ENCODE peak calls at places on chromosome 18, in eight cellular contexts. B is IMR-90, O is SK-N-SH, Y is A549, C is HCT116, M is K562, N is HepG2, P is GM12878. A is an unnamed sample.

GRCh38 chr18:3970929-3971328 is 484.2 kb downstream of the DLGAP1 start:
- DNase-seq in P (no peak), M (no peak), Y (no peak), O (no peak), C (no peak), B (no peak), N (no peak), A (no peak)

GRCh38 chr18:55523001-55523400 is 65.0 kb downstream of the TCF4 start:
- DNase-seq in Y (no peak), P (no peak), O (no peak), N (no peak), M (no peak), C (no peak), B (no peak), A (no peak)

GRCh38 chr18:47345996-47346395 is 94.5 kb upstream of the SKOR2 start:
- DNase-seq in C (no peak), Y (no peak), N (no peak), M (no peak), P (no peak), O (no peak), B (no peak), A (no peak)

GRCh38 chr18:3075491-3075890 is 62.5 kb upstream of the LPIN2 start:
- DNase-seq in N (no peak), P (no peak), C (no peak), B (no peak), O (no peak), M (no peak), Y (no peak), A (no peak)

GRCh38 chr18:6367208-6367607 is 47.5 kb downstream of the L3MBTL4 start:
- DNase-seq in C (no peak), B (no peak), M (no peak), Y (no peak), N (no peak), P (no peak), O (no peak), A (no peak)

GRCh38 chr18:76983613-76984051 is 149.0 kb downstream of the MBP start:
- DNase-seq in C (no peak), M (no peak), P (no peak), Y (no peak), N (no peak), B (no peak), O (no peak), A (peak)

GRCh38 chr18:61637319-61637718 is 255.5 kb downstream of the RNF152 start:
- DNase-seq in C (no peak), P (no peak), N (no peak), Y (no peak), O (no peak), M (no peak), B (no peak), A (no peak)

GRCh38 chr18:12038082-12038660 is 55.5 kb upstream of the ANKRD62 start:
- DNase-seq in N (no peak), P (no peak), M (no peak), O (peak), B (no peak), Y (no peak), C (no peak), A (peak)

GRCh38 chr18:45384137-45384998 is 230.9 kb upstream of the SLC14A2 start:
- DNase-seq in M (peak), P (peak), O (peak), N (peak), C (peak), B (peak), Y (peak), A (peak)

GRCh38 chr18:45383228-45383627 is 232.0 kb upstream of the SLC14A2 start:
- DNase-seq in Y (no peak), B (no peak), P (no peak), C (no peak), N (no peak), O (no peak), M (no peak), A (no peak)

DNA sequence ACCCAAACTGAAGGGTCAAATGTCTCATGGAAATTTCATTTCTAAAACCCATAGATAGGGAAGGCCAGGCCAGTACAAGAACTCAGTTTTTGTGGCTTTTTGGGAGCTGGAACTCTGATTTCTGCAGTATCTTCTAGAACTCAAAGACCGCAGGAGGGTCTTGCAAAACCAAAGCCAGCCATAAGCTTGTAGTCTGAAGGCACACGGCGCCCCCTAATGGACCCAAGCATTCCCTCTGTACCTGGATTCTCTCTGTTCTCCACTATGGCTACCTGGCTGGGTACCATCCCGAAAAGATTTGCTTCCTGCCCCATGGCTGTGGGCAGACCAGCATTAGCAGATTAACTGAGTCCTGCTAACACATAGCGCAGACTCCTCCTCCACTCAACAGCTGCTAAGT is 229.0 kb upstream of the SLC14A2 start:
- DNase-seq in Y (no peak), P (no peak), O (peak), B (peak), M (peak), C (no peak), N (peak), A (peak)
- TF ChIP-seq RAD21 in Y (peak), P (peak), O (peak), B (peak), M (peak), C (peak), N (no peak), A (peak)

DNA sequence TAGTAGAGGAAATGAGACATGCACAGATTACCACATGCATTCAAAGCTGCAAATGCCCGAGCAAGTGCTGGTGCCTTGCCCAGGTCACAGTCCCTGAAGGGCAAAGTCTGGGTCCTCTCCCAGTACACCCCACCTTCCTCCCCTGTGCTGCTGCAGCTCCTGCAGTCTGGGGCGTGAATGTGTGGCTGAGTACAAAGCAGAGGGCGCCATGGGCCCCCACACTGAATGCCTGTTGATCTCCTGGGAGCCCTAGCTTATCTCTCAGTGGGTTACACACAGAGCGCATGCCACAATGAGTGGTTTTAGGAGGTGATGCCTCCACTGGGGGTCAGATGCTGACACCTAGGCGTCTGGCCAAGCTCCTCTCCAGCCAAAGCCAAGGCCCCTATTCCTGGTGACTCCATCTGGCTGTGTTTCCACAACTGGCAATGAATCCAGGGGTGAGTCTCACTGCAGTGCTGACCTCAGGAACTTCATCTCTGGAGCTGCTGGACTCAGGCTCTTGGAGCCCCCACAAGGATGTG is 135.4 kb downstream of the CTIF start:
- DNase-seq in O (no peak), Y (no peak), B (peak), P (no peak), M (no peak), N (peak), C (no peak), A (no peak)
- TF ChIP-seq RAD21 in O (no peak), Y (no peak), B (no peak), P (no peak), M (no peak), N (no peak), C (no peak), A (no peak)

GRCh38 chr18:9619056-9619455 is 4.7 kb upstream of the PPP4R1 start:
- DNase-seq in B (no peak), O (no peak), C (no peak), N (no peak), M (no peak), P (no peak), Y (no peak), A (no peak)
- TF ChIP-seq RAD21 in B (no peak), O (no peak), C (no peak), N (no peak), M (no peak), P (no peak), Y (no peak), A (no peak)

GRCh38 chr18:25329783-25330182 is 22.2 kb downstream of the ZNF521 start:
- DNase-seq in N (no peak), P (no peak), O (no peak), Y (no peak), M (no peak), C (no peak), B (no peak), A (no peak)
- TF ChIP-seq RAD21 in N (no peak), P (no peak), O (no peak), Y (no peak), M (no peak), C (no peak), B (no peak), A (no peak)

DNA sequence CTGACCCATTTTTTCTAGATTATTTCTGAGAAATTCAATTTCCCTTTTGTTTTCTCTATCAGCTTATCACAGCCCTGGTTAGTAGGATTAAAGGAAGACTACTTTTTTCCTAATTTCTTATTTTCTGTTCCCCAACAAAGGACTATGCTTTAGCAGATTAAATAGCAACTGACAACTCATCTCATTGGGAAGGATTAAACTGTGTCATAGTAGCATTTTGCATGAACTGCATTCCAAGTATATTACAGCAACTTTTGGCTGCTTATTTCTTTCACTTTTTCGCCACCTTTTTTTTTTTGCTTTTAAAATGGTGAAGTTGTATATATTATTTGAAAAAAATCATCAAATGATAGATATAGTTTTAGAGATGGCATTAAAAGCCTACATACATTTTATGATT is 570.3 kb downstream of the FBXO15 start:
- DNase-seq in M (no peak), C (no peak), Y (no peak), P (no peak), B (peak), O (no peak), N (no peak), A (no peak)
- TF ChIP-seq RAD21 in M (no peak), C (no peak), Y (no peak), P (no peak), B (no peak), O (no peak), N (no peak), A (no peak)

GRCh38 chr18:45326505-45326904 is 288.8 kb upstream of the SLC14A2 start:
- DNase-seq in C (no peak), P (no peak), M (no peak), B (no peak), O (no peak), Y (no peak), N (no peak), A (no peak)

GRCh38 chr18:45330170-45330594 is 285.1 kb upstream of the SLC14A2 start:
- DNase-seq in N (no peak), B (no peak), O (no peak), C (no peak), P (no peak), M (no peak), Y (no peak), A (no peak)

GRCh38 chr18:45325791-45326190 is 289.5 kb upstream of the SLC14A2 start:
- DNase-seq in Y (no peak), P (no peak), O (no peak), B (no peak), N (no peak), M (no peak), C (no peak), A (no peak)

GRCh38 chr18:45328271-45328670 is 287.0 kb upstream of the SLC14A2 start:
- DNase-seq in C (no peak), N (no peak), P (no peak), B (no peak), Y (no peak), M (no peak), O (no peak), A (no peak)

DNA sequence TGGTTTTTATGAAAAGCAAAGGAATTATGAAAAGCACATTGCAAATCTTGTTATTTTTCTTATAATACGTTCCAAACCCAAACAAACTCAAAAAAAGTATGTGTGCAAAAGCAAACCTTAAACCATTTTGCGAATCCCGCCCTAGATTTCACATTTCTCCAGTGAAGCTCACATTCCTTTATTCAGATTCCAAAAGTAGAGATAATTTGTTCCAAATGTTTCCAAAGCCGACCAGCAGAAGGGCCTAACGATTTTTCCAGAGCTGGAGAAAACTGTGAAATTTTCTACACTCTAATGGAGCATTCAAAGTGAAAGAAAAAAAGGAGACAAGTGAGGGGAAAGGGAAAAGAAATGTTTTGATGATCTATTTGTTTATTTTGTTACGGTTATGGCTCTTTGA is 286.5 kb upstream of the SLC14A2 start:
- DNase-seq in B (no peak), Y (no peak), N (no peak), M (no peak), C (no peak), O (no peak), P (no peak), A (no peak)
- TF ChIP-seq RAD21 in B (no peak), Y (no peak), N (no peak), M (no peak), C (no peak), O (no peak), P (no peak), A (no peak)

GRCh38 chr18:79529991-79530390 is 134.3 kb downstream of the NFATC1 start:
- DNase-seq in B (no peak), M (no peak), O (no peak), N (no peak), P (no peak), Y (no peak), C (no peak), A (no peak)

GRCh38 chr18:79531386-79531785 is 135.7 kb downstream of the NFATC1 start:
- DNase-seq in N (no peak), Y (no peak), O (no peak), P (no peak), B (no peak), C (no peak), M (no peak), A (no peak)

GRCh38 chr18:79531926-79532689 is 136.4 kb downstream of the NFATC1 start:
- DNase-seq in O (no peak), N (no peak), C (no peak), P (no peak), Y (no peak), B (peak), M (no peak), A (no peak)

GRCh38 chr18:79529296-79529695 is 133.6 kb downstream of the NFATC1 start:
- DNase-seq in Y (no peak), N (no peak), P (no peak), C (no peak), O (no peak), B (no peak), M (no peak), A (no peak)

DNA sequence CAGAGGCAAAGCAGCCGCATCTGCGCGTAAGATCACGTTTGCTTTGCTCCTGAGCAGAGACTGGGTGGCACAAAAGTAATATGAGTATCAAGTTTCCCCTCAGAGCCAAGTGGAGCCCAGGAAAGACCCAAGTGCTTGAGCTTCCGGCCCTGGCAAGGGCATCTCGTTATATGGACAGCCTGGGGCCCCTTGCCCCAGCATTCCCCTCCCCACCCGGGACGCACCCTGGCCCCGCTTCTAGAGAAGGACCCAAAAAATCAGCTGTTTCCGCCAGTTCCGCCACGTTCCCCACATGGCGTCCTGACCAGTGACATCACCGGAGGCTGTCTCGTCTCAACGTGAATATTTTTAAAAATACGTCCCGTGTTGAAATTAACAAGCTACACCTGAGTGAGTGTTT is 135.1 kb downstream of the NFATC1 start:
- DNase-seq in B (no peak), Y (no peak), C (no peak), M (no peak), O (no peak), P (no peak), N (no peak), A (no peak)
- TF ChIP-seq RAD21 in B (no peak), Y (no peak), C (no peak), M (no peak), O (no peak), P (no peak), N (no peak), A (no peak)

DNA sequence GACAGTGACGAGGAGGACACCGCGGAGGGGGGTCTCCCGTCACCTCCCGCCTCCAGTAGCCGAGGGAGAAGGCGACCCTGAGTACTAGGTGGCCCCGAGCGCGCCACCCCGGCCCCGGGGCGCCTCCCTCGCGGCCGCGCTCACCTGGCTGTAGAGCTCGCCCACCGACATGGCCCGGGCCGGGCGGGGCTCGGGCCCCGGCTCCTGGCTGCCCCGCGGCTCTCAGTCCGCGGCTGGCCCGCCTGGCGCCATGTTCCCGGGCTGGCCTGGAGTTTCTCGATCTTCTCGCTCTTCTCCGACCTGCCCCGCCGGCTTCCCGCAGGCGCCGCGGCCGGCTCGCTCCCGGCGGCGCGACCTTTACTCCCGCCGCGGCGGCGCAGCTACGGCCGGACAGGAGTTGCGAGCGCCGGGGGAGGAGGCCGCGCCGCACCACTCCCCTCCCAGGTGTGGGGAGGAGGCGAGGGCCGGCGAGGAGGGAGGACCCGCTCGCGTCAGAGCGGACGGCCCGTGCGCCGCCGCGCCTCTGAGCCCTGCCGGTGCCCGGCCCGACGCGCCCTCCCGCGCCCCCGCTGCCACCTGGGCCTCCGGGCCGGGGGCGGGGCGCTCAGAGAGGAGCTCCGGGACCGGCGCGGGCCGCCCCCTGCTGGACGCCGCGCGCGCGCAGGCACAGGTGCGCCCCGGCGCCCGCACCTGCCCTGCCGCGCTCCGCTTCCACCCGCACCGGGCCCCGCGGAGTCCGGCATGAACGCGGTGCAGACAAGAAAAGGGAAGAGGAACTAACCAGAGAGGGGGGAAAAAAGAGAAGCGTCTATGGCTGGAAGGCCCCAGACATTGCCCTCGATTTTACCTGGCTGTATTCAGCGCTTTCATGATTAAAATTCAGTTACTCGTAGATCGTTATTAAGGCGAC is at the start of gene MYO5B:
- DNase-seq in B (no peak), C (peak), N (peak), P (no peak), O (peak), Y (peak), M (peak), A (no peak)
- TF ChIP-seq RAD21 in B (no peak), C (peak), N (peak), P (peak), O (no peak), Y (no peak), M (peak), A (peak)